ENCODE peak calls at places on chromosome 9, in ten cellular contexts. B is fibroblast of the aortic adventitia; R is activated CD4-positive, alpha-beta T cell treated with anti-CD3 and anti-CD28 coated beads, Interleukin-2, amount 50 U/mL, for 1 hour; V is T-helper 2 cell; N is mucosa of gallbladder; O is A172; X is KBM-7; T is NCI-H2029; Q is AML-193; H is GM03348. M is an unnamed sample.

GRCh38 chr9:107991581-107991980 is 502.0 kb upstream of the KLF4 start:
- DNase-seq in B (no peak), R (no peak), V (no peak), N (no peak), O (no peak), X (no peak), T (no peak), Q (no peak), H (no peak), M (no peak)

GRCh38 chr9:123561055-123561454 is 205.1 kb downstream of the CRB2 start:
- DNase-seq in B (no peak), R (no peak), V (no peak), N (no peak), O (no peak), X (no peak), T (peak), Q (no peak), H (no peak), M (no peak)

GRCh38 chr9:123834907-123835562 is 94.9 kb downstream of the DENND1A start:
- DNase-seq in B (no peak), R (no peak), V (no peak), N (no peak), O (peak), X (peak), T (peak), Q (peak), H (peak), M (no peak)

GRCh38 chr9:100099722-100100042 is 639 bp downstream of the INVS start:
- DNase-seq in B (no peak), R (no peak), V (no peak), N (no peak), O (no peak), X (no peak), T (peak), Q (no peak), H (no peak), M (peak)

GRCh38 chr9:104866186-104866585 is 61.8 kb downstream of the ABCA1 start:
- DNase-seq in B (peak), R (no peak), V (no peak), N (no peak), O (peak), X (no peak), T (no peak), Q (no peak), H (peak), M (no peak)

GRCh38 chr9:12516031-12516430 is 177.2 kb upstream of the TYRP1 start:
- DNase-seq in B (no peak), R (no peak), V (no peak), N (no peak), O (no peak), X (no peak), T (no peak), Q (no peak), H (no peak), M (no peak)

GRCh38 chr9:98607152-98607551 is 101.6 kb downstream of the GABBR2 start:
- DNase-seq in B (peak), R (no peak), V (no peak), N (no peak), O (no peak), X (no peak), T (no peak), Q (no peak), H (no peak), M (no peak)

GRCh38 chr9:38638881-38639576 is 18.6 kb upstream of the ANKRD18A start:
- DNase-seq in B (no peak), R (no peak), V (no peak), N (no peak), O (no peak), X (no peak), T (no peak), Q (no peak), H (no peak), M (no peak)

GRCh38 chr9:90881648-90882047 is 80.0 kb downstream of the SYK start:
- DNase-seq in B (no peak), R (no peak), V (no peak), N (no peak), O (no peak), X (no peak), T (no peak), Q (no peak), H (no peak), M (no peak)

GRCh38 chr9:89696780-89697179 is 92.0 kb downstream of the GADD45G start:
- DNase-seq in B (no peak), R (no peak), V (no peak), N (no peak), O (no peak), X (no peak), T (no peak), Q (no peak), H (no peak), M (no peak)

GRCh38 chr9:90909747-90910283 is 108.2 kb downstream of the SYK start:
- DNase-seq in B (no peak), R (no peak), V (no peak), N (no peak), O (no peak), X (no peak), T (no peak), Q (no peak), H (no peak), M (no peak)

GRCh38 chr9:126156898-126157297 is 169.7 kb upstream of the MVB12B start:
- DNase-seq in B (no peak), R (no peak), V (no peak), N (no peak), O (no peak), X (no peak), T (no peak), Q (no peak), H (no peak), M (no peak)

GRCh38 chr9:14438232-14438966 is 124.5 kb upstream of the NFIB start:
- DNase-seq in B (no peak), R (no peak), V (no peak), N (no peak), O (no peak), X (no peak), T (no peak), Q (no peak), H (no peak), M (no peak)